ENCODE peak calls at places on chromosomes 5 and 9, in six cellular contexts. Y, S, G, D, F and C are unnamed samples.

GRCh38 chr9:86239053-86239770 is 20.2 kb downstream of the C9orf153 start:
- DNase-seq in Y (no peak), S (no peak), G (no peak), D (no peak), F (peak), C (no peak)

GRCh38 chr5:9851458-9851857 is 221.3 kb upstream of the TAS2R1 start:
- DNase-seq in Y (peak), S (no peak), G (peak), D (no peak), F (peak), C (no peak)

GRCh38 chr9:94619012-94619411 is 20.3 kb downstream of the FBP1 start:
- DNase-seq in Y (no peak), S (no peak), G (no peak), D (no peak), F (no peak), C (no peak)

GRCh38 chr9:91847576-91847975 is 102.5 kb downstream of the ROR2 start:
- DNase-seq in Y (no peak), S (no peak), G (peak), D (no peak), F (peak), C (no peak)

GRCh38 chr9:89225587-89225986 is 47.0 kb upstream of the SHC3 start:
- DNase-seq in Y (no peak), S (no peak), G (no peak), D (no peak), F (peak), C (no peak)

GRCh38 chr9:72477862-72478564 is 43.4 kb upstream of the TMC1 start:
- DNase-seq in Y (peak), S (no peak), G (peak), D (no peak), F (peak), C (no peak)

GRCh38 chr5:179406031-179406681 is 60.9 kb upstream of the ADAMTS2 start:
- DNase-seq in Y (no peak), S (no peak), G (no peak), D (no peak), F (peak), C (no peak)

GRCh38 chr5:56019306-56020272 is 24.8 kb upstream of the IL6ST start:
- DNase-seq in Y (no peak), S (peak), G (peak), D (no peak), F (peak), C (no peak)

GRCh38 chr5:96651948-96652753 is 10.0 kb upstream of the CAST start:
- DNase-seq in Y (peak), S (no peak), G (no peak), D (peak), F (peak), C (no peak)
- TF ChIP-seq CTCF in Y (peak), S (peak), G (peak), D (no peak), F (peak), C (peak)

GRCh38 chr5:137016783-137017324 is 482.3 kb downstream of the SPOCK1 start:
- DNase-seq in Y (no peak), S (no peak), G (no peak), D (peak), F (peak), C (no peak)
- TF ChIP-seq CTCF in Y (no peak), S (no peak), G (no peak), D (no peak), F (no peak), C (peak)

GRCh38 chr5:43497311-43498104 is 13.8 kb upstream of the TMEM267 start:
- DNase-seq in Y (no peak), S (no peak), G (no peak), D (no peak), F (no peak), C (no peak)
- TF ChIP-seq CTCF in Y (no peak), S (no peak), G (no peak), D (no peak), F (no peak), C (no peak)

GRCh38 chr5:168365581-168366081 is 74.2 kb downstream of the WWC1 start:
- DNase-seq in Y (peak), S (no peak), G (no peak), D (peak), F (no peak), C (no peak)
- TF ChIP-seq CTCF in Y (peak), S (no peak), G (peak), D (no peak), F (peak), C (no peak)

GRCh38 chr5:154943527-154943926 is 2.7 kb downstream of the MRPL22 start:
- DNase-seq in Y (no peak), S (no peak), G (no peak), D (no peak), F (no peak), C (no peak)

GRCh38 chr5:154937718-154938466 is at the start of gene GEMIN5:
- DNase-seq in Y (peak), S (peak), G (peak), D (peak), F (peak), C (peak)

GRCh38 chr5:154944716-154945115 is 3.8 kb downstream of the MRPL22 start:
- DNase-seq in Y (no peak), S (no peak), G (no peak), D (no peak), F (no peak), C (no peak)

GRCh38 chr5:154940375-154940771 is 500 bp upstream of the MRPL22 start:
- DNase-seq in Y (no peak), S (no peak), G (no peak), D (no peak), F (no peak), C (no peak)

DNA sequence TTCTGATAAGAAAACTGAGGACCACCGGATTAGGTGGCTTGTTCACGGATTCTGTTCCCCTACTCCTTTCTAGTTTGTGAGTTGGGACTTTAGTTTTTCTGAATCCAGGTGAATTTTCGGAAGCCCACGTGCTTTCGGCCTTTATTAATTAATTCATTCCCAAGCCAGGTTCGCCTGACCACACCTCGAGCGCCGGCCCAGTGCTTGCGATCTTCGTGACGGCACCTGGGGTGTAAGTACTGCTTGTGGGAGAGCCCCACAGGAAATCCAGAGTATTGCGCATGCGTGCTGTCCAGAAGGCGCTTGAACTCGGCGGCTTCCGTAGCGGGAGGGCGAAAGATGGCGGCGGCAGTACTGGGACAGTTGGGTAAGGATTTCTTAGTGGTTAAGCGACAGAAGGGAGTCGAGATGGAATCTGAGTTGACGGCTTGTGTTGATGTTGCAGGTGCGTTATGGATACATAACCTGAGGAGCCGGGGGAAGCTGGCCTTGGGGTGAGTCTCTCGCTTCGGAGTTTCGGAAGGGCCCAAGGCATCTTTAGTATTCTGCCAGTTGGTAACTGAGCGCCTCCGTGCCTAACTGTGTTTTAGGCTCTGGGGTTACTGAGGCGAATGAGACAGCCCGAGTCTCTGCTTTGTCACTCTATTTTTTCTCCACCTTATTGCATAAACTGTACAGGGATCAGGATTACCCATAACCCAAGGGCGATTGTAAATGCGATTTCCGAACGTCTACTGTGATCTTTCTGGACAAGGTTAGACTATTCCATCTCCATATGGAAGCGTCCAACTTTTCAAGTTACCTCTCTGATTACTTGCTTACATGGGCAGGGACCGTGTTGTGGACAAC is at the start of gene MRPL22:
- DNase-seq in Y (peak), S (peak), G (peak), D (peak), F (peak), C (peak)
- TF ChIP-seq CTCF in Y (no peak), S (no peak), G (no peak), D (no peak), F (no peak), C (no peak)